ENCODE peak calls at places on chromosomes 11 and 22, in six cellular contexts. One of them, this sample, is unnamed.

GRCh38 chr11:19160839-19161238 is 40.9 kb downstream of the CSRP3 start:
- DNase-seq in vagina: no peak
- DNase-seq in A673: no peak
- DNase-seq in ascending aorta: no peak
- DNase-seq in foreskin keratinocyte: no peak
- DNase-seq in substantia nigra: no peak
- DNase-seq in this sample: no peak

GRCh38 chr22:23754980-23755636 is 883 bp upstream of the VPREB3 start:
- DNase-seq in A673: no peak
- DNase-seq in ascending aorta: no peak
- DNase-seq in foreskin keratinocyte: no peak
- DNase-seq in vagina: no peak
- DNase-seq in substantia nigra: no peak
- DNase-seq in this sample: no peak

GRCh38 chr11:20555783-20556182 is 43.6 kb upstream of the SLC6A5 start:
- DNase-seq in vagina: no peak
- DNase-seq in A673: no peak
- DNase-seq in ascending aorta: no peak
- DNase-seq in substantia nigra: no peak
- DNase-seq in foreskin keratinocyte: no peak
- DNase-seq in this sample: no peak

GRCh38 chr11:69301491-69302401 is 7.8 kb downstream of the MYEOV start:
- DNase-seq in A673: peak
- DNase-seq in vagina: no peak
- DNase-seq in foreskin keratinocyte: peak
- DNase-seq in ascending aorta: peak
- DNase-seq in substantia nigra: no peak
- DNase-seq in this sample: no peak

GRCh38 chr11:64638017-64638664 is 47.1 kb downstream of the SLC22A12 start:
- DNase-seq in vagina: no peak
- DNase-seq in ascending aorta: no peak
- DNase-seq in A673: peak
- DNase-seq in substantia nigra: no peak
- DNase-seq in foreskin keratinocyte: no peak
- DNase-seq in this sample: no peak

GRCh38 chr11:114216804-114217195 is 79.4 kb upstream of the NNMT start:
- DNase-seq in A673: no peak
- DNase-seq in foreskin keratinocyte: no peak
- DNase-seq in substantia nigra: no peak
- DNase-seq in ascending aorta: no peak
- DNase-seq in vagina: no peak
- DNase-seq in this sample: no peak

GRCh38 chr11:86748296-86748695 is 52.0 kb upstream of the PRSS23 start:
- DNase-seq in A673: no peak
- DNase-seq in foreskin keratinocyte: no peak
- DNase-seq in ascending aorta: no peak
- DNase-seq in substantia nigra: no peak
- DNase-seq in vagina: no peak
- DNase-seq in this sample: no peak

GRCh38 chr22:48889887-48890692 is 937.6 kb downstream of the BRD1 start:
- DNase-seq in foreskin keratinocyte: no peak
- DNase-seq in substantia nigra: no peak
- DNase-seq in ascending aorta: peak
- DNase-seq in vagina: peak
- DNase-seq in A673: no peak
- DNase-seq in this sample: no peak

GRCh38 chr11:113675565-113675964 is 30.5 kb downstream of the TMPRSS5 start:
- DNase-seq in foreskin keratinocyte: no peak
- DNase-seq in ascending aorta: no peak
- DNase-seq in A673: no peak
- DNase-seq in vagina: no peak
- DNase-seq in substantia nigra: no peak
- DNase-seq in this sample: no peak

GRCh38 chr11:83007909-83008580 is 63.7 kb downstream of the RAB30 start:
- DNase-seq in foreskin keratinocyte: no peak
- DNase-seq in A673: peak
- DNase-seq in ascending aorta: no peak
- DNase-seq in vagina: no peak
- DNase-seq in substantia nigra: peak
- DNase-seq in this sample: no peak

GRCh38 chr11:33722579-33723234 is 13.5 kb downstream of the CD59 start:
- DNase-seq in substantia nigra: no peak
- DNase-seq in A673: no peak
- DNase-seq in ascending aorta: no peak
- DNase-seq in vagina: no peak
- DNase-seq in foreskin keratinocyte: peak
- DNase-seq in this sample: no peak

GRCh38 chr22:17777005-17777716 is 2.9 kb upstream of the BID start:
- DNase-seq in substantia nigra: no peak
- DNase-seq in foreskin keratinocyte: no peak
- DNase-seq in vagina: no peak
- DNase-seq in ascending aorta: no peak
- DNase-seq in A673: no peak
- DNase-seq in this sample: no peak

GRCh38 chr11:64684357-64684756 is 38.6 kb downstream of the NRXN2 start:
- DNase-seq in vagina: no peak
- DNase-seq in foreskin keratinocyte: peak
- DNase-seq in substantia nigra: no peak
- DNase-seq in A673: no peak
- DNase-seq in ascending aorta: no peak
- DNase-seq in this sample: no peak

GRCh38 chr22:41910050-41910598 is 4.8 kb downstream of the SHISA8 start:
- DNase-seq in ascending aorta: no peak
- DNase-seq in A673: no peak
- DNase-seq in vagina: no peak
- DNase-seq in substantia nigra: no peak
- DNase-seq in foreskin keratinocyte: no peak
- DNase-seq in this sample: no peak

GRCh38 chr22:36277482-36278291 is 24.8 kb downstream of the APOL1 start:
- DNase-seq in substantia nigra: peak
- DNase-seq in vagina: no peak
- DNase-seq in foreskin keratinocyte: peak
- DNase-seq in ascending aorta: no peak
- DNase-seq in A673: peak
- DNase-seq in this sample: no peak

GRCh38 chr11:78050964-78051831 is 12.5 kb upstream of the THRSP start:
- DNase-seq in ascending aorta: no peak
- DNase-seq in vagina: no peak
- DNase-seq in foreskin keratinocyte: peak
- DNase-seq in A673: no peak
- DNase-seq in substantia nigra: no peak
- DNase-seq in this sample: no peak

GRCh38 chr11:35380603-35381002 is 38.8 kb downstream of the SLC1A2 start:
- DNase-seq in foreskin keratinocyte: no peak
- DNase-seq in ascending aorta: no peak
- DNase-seq in vagina: no peak
- DNase-seq in A673: no peak
- DNase-seq in substantia nigra: no peak
- DNase-seq in this sample: no peak

GRCh38 chr11:72223615-72224586 is 666 bp upstream of the INPPL1 start:
- DNase-seq in vagina: peak
- DNase-seq in A673: peak
- DNase-seq in substantia nigra: peak
- DNase-seq in foreskin keratinocyte: peak
- DNase-seq in ascending aorta: peak
- DNase-seq in this sample: no peak

GRCh38 chr11:108216988-108217387 is 5.5 kb downstream of the NPAT start:
- DNase-seq in substantia nigra: no peak
- DNase-seq in vagina: no peak
- DNase-seq in ascending aorta: no peak
- DNase-seq in foreskin keratinocyte: no peak
- DNase-seq in A673: no peak
- DNase-seq in this sample: no peak

GRCh38 chr11:36411202-36411640 is 98.9 kb downstream of the TRAF6 start:
- DNase-seq in ascending aorta: peak
- DNase-seq in vagina: no peak
- DNase-seq in A673: no peak
- DNase-seq in foreskin keratinocyte: no peak
- DNase-seq in substantia nigra: no peak
- DNase-seq in this sample: no peak

GRCh38 chr11:35236667-35237003 is 97.7 kb downstream of the CD44 start:
- DNase-seq in ascending aorta: no peak
- DNase-seq in substantia nigra: no peak
- DNase-seq in vagina: no peak
- DNase-seq in A673: no peak
- DNase-seq in foreskin keratinocyte: peak
- DNase-seq in this sample: no peak

GRCh38 chr22:27203276-27203660 is 545.9 kb downstream of the MIAT start:
- DNase-seq in foreskin keratinocyte: no peak
- DNase-seq in A673: no peak
- DNase-seq in vagina: no peak
- DNase-seq in substantia nigra: no peak
- DNase-seq in ascending aorta: no peak
- DNase-seq in this sample: no peak
- H3K27ac ChIP-seq in foreskin keratinocyte: peak
- H3K27ac ChIP-seq in A673: peak
- H3K27ac ChIP-seq in vagina: no peak
- H3K27ac ChIP-seq in substantia nigra: no peak
- H3K27ac ChIP-seq in ascending aorta: no peak
- H3K27ac ChIP-seq in this sample: no peak

DNA sequence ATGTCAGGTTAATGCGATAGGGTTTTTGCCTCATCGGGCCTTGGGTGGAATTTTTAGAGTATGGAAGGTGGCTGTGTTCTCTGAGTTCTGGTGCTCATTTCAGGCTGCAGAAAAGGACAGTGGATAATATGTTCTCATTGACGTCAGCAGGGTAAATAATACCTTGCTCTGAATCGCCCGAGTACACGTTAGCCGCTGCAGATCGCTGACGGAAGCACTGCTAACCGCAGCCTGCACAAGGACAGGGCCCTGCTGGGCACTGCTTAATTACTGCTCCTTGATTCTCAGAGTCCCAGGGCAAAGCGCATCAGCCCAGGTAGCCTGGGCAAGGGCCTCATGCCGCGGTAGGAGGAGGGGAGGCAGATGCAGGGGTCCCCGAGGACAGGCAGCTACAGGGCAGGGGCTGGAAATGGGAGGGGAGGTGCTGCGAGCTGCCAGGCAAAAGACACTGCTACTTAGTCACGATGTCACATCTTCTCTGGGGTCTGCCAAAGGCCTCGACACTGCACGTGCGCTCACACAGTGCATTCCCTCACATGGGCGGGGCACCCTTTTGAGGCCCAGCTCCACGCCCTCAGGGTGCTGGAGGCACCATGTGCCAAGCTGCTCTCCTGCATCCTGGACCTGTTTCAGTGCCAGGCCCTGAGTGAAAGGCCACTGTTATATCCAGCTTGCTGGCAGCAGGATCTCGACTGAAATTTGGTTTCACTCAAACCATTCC is 35.2 kb downstream of the PPP2R1B start:
- DNase-seq in A673: no peak
- DNase-seq in substantia nigra: no peak
- DNase-seq in ascending aorta: no peak
- DNase-seq in foreskin keratinocyte: no peak
- DNase-seq in vagina: no peak
- DNase-seq in this sample: no peak
- H3K27ac ChIP-seq in A673: no peak
- H3K27ac ChIP-seq in substantia nigra: peak
- H3K27ac ChIP-seq in ascending aorta: peak
- H3K27ac ChIP-seq in foreskin keratinocyte: no peak
- H3K27ac ChIP-seq in vagina: peak
- H3K27ac ChIP-seq in this sample: peak

DNA sequence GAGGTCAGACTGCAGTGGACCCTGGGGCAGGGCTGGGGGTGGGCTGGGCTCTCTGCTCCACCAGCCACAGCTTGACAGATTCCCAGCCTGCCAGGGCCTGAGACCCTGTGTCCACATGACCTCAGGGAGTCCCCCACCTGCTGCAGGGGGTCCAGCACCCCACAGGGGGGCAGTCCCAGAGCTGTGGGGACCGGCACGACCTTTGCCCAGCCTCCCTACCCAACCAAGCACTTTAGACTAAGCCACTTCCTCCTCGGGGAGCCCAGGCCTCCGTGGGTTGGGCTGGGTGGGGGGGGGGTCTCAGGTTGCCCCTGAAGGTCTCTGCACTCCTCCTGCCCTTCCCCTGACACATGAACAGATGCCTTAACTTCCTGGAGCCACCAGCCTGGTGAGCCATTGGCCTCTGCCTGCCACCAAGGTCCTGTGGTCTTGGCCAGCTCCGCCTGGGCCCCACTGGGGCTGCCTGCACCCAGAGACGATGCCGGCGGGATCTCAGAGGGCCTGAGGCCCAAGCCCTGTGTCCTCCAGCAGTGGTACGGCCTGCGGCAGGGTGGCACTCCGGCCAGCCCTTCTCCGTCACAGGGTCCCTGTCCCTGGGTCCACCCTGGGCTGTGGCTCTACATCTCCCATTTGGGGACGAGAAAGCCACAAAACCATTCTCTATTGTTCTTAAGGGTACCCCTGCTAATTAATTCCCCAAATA is 3.4 kb downstream of the CCDC188 start:
- DNase-seq in ascending aorta: no peak
- DNase-seq in substantia nigra: no peak
- DNase-seq in vagina: no peak
- DNase-seq in A673: no peak
- DNase-seq in foreskin keratinocyte: no peak
- DNase-seq in this sample: no peak
- H3K27ac ChIP-seq in ascending aorta: no peak
- H3K27ac ChIP-seq in substantia nigra: no peak
- H3K27ac ChIP-seq in vagina: no peak
- H3K27ac ChIP-seq in A673: no peak
- H3K27ac ChIP-seq in foreskin keratinocyte: no peak
- H3K27ac ChIP-seq in this sample: no peak

GRCh38 chr11:68266936-68267880 is 4.6 kb downstream of the C11orf24 start:
- DNase-seq in substantia nigra: no peak
- DNase-seq in foreskin keratinocyte: no peak
- DNase-seq in ascending aorta: no peak
- DNase-seq in vagina: no peak
- DNase-seq in A673: no peak
- DNase-seq in this sample: no peak
- H3K27ac ChIP-seq in substantia nigra: peak
- H3K27ac ChIP-seq in foreskin keratinocyte: no peak
- H3K27ac ChIP-seq in ascending aorta: no peak
- H3K27ac ChIP-seq in vagina: no peak
- H3K27ac ChIP-seq in A673: no peak
- H3K27ac ChIP-seq in this sample: peak

This sample was measured in caudate nucleus.